ENCODE peak calls at places on chromosomes 1 and 21, in four cellular contexts. H is body of pancreas, S is adrenal gland, P is GM12878. E is an unnamed sample.

GRCh38 chr1:157199421-157199755 is 61.2 kb upstream of the ETV3 start:
- DNase-seq in H (no peak), S (no peak), P (no peak), E (no peak)

GRCh38 chr1:114707604-114708003 is 9.0 kb downstream of the NRAS start:
- DNase-seq in H (no peak), S (no peak), P (no peak), E (no peak)

GRCh38 chr1:153728305-153729066 is 636 bp downstream of the INTS3 start:
- DNase-seq in H (peak), S (peak), P (no peak), E (peak)

GRCh38 chr1:160672118-160672517 is 25.3 kb upstream of the SLAMF1 start:
- DNase-seq in H (no peak), S (no peak), P (no peak), E (no peak)

GRCh38 chr1:907611-908451 is 15.9 kb upstream of the SAMD11 start:
- DNase-seq in H (no peak), S (no peak), P (no peak), E (no peak)

GRCh38 chr1:227218870-227219578 is 99.3 kb downstream of the CDC42BPA start:
- DNase-seq in H (no peak), S (peak), P (no peak), E (no peak)

GRCh38 chr1:10449731-10450130 is at the start of gene CORT:
- DNase-seq in H (no peak), S (no peak), P (no peak), E (no peak)

GRCh38 chr21:41927727-41928409 is 25.9 kb downstream of the C2CD2 start:
- DNase-seq in H (no peak), S (no peak), P (no peak), E (no peak)

GRCh38 chr1:101905298-101905794 is 91.4 kb downstream of the OLFM3 start:
- DNase-seq in H (no peak), S (no peak), P (no peak), E (no peak)

GRCh38 chr1:75172556-75172955 is 38.4 kb downstream of the LHX8 start:
- DNase-seq in H (no peak), S (no peak), P (no peak), E (no peak)

GRCh38 chr21:41802684-41803083 is 35.8 kb upstream of the RIPK4 start:
- DNase-seq in H (no peak), S (peak), P (no peak), E (peak)

GRCh38 chr1:7517611-7518330 is 253.3 kb upstream of the VAMP3 start:
- DNase-seq in H (no peak), S (no peak), P (no peak), E (no peak)

GRCh38 chr1:211548321-211549091 is 30.5 kb downstream of the SLC30A1 start:
- DNase-seq in H (no peak), S (no peak), P (no peak), E (no peak)
- TF ChIP-seq POLR2A in H (no peak), S (no peak), P (no peak), E (no peak)

DNA sequence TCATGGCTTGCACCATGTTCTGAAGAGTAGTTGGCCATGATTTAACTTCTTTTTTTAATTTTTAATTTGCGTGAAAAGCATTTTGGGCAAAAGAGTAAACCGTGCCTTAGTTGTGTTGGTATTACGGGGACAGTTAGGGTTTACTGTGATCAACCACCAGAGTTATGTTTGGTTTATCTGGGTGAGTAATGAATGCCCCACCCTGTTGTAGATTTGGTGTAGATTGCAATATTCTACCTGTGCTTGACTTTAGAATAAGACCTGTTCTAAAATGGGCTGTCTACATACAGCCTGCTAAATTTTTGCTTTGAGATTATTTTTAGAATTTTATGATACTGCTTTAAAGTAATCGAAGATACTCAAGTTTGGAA is 1.4 kb downstream of the USP25 start:
- DNase-seq in H (no peak), S (no peak), P (no peak), E (no peak)
- TF ChIP-seq POLR2A in H (no peak), S (no peak), P (no peak), E (no peak)

GRCh38 chr1:62437273-62437945 is 560 bp downstream of the USP1 start:
- DNase-seq in H (no peak), S (no peak), P (no peak), E (no peak)

GRCh38 chr1:62438163-62438562 is 1.3 kb downstream of the USP1 start:
- DNase-seq in H (no peak), S (no peak), P (no peak), E (no peak)

GRCh38 chr1:62435231-62436038 is 1.4 kb upstream of the USP1 start:
- DNase-seq in H (no peak), S (peak), P (no peak), E (peak)

GRCh38 chr1:62436039-62436465 is 797 bp upstream of the USP1 start:
- DNase-seq in H (peak), S (peak), P (no peak), E (peak)

DNA sequence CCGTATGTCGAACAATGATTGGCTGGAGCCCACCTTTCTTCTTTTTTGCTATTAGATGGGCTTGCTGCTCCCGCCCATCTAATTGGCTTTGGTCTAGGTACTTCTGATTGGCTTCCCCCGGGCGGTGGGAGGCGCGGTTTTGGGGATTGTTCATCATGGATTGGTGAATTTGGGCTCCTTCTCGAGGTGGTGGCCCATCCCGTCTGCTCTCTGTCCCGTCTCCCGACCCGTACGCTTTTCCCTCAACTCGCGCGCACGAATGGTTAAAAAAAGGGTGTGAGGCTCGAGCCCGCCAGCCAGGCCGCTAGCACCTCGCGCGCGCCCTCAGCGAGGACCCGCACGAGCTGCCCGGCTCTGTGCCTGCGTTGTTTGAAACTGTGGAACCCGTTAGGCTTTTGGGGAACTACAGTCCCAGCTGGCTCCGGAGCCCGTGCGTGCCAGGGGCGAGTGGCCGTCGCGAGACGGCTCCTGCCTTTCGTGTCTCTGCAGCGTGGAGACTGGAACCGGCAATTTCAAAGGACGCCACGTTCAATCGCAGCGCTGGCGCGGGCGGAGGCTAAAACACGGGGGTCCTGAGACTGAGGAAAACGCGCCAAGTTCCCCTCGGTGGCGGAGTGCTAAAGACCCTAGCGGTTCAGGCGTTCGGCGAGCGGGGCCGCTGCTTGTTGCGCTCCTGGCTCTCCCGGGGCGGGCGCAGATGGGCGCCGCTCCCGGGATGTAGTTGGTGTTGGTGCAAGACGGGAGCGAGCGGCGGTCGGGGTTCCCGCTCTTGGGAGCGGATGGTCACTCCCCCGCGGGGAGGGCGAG is at the start of gene USP1:
- DNase-seq in H (peak), S (no peak), P (peak), E (peak)
- TF ChIP-seq POLR2A in H (no peak), S (no peak), P (peak), E (peak)

DNA sequence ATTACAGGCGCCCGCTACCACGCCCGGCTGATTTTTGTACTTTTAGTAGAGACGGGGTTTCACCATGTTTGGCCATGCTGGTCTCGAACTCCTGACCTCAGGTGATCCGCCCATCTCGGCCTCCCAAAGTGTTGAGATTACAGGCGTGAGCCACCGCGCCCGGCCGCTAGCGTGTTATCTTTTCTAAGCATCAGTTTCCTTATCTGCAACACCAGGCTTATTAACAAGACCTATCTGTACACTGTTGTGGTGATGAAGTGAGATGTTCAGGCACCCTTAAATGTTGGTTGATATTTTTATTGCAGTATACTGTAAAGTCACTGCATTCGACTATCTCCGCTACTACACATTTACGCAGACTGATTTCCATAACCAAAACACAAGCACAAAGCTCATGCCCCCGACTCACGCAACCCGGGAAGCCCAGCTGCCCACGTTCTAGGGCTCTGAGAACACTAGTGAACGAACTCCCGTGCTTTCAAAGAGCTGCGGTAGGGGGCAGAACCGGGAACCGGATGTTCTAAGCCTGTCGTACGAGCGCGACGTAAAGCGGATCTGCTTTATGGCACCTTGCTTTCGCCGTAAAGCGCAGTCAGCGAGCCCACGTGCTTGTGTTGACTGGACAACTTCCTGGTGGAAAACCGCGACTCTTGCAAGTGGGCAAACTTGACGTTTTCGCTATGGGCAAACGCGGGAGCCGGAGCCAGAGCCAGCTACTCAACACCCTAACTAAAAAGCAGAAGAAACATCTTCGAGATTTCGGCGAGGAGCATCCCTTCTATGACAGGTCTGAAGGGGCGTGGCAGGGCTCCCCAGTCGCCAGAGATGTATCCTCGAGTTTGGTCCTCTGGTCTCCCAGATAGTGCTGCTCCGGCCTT is at the start of gene UTP25:
- DNase-seq in H (peak), S (peak), P (peak), E (peak)
- TF ChIP-seq POLR2A in H (peak), S (peak), P (peak), E (no peak)

GRCh38 chr1:16145988-16146887 is 9.6 kb downstream of the EPHA2 start:
- DNase-seq in H (peak), S (peak), P (no peak), E (peak)
- TF ChIP-seq POLR2A in H (peak), S (peak), P (no peak), E (peak)